ENCODE peak calls at places on chromosomes 2 and 18, in six cellular contexts. One of them, this sample, is unnamed. For H3K36me3, the result is how much of the 10 kb centered on the place peaks cover.

GRCh38 chr18:32549248-32549842 is 78.7 kb upstream of the GAREM1 start:
- DNase-seq in suprapubic skin: no peak
- DNase-seq in endodermal cell: peak
- DNase-seq in tibial artery: no peak
- DNase-seq in CD4-positive, alpha-beta memory T cell: peak
- DNase-seq in uterus: peak
- DNase-seq in this sample: peak

GRCh38 chr2:104790100-104790811 is 63.7 kb upstream of the POU3F3 start:
- DNase-seq in tibial artery: no peak
- DNase-seq in suprapubic skin: no peak
- DNase-seq in uterus: no peak
- DNase-seq in endodermal cell: peak
- DNase-seq in CD4-positive, alpha-beta memory T cell: no peak
- DNase-seq in this sample: no peak

GRCh38 chr18:8890957-8891464 is 185.7 kb downstream of the MTCL1 start:
- DNase-seq in uterus: no peak
- DNase-seq in CD4-positive, alpha-beta memory T cell: no peak
- DNase-seq in tibial artery: no peak
- DNase-seq in endodermal cell: peak
- DNase-seq in suprapubic skin: no peak
- DNase-seq in this sample: no peak

GRCh38 chr18:45777393-45777792 is 48.1 kb upstream of the SIGLEC15 start:
- DNase-seq in CD4-positive, alpha-beta memory T cell: no peak
- DNase-seq in endodermal cell: no peak
- DNase-seq in uterus: no peak
- DNase-seq in suprapubic skin: no peak
- DNase-seq in tibial artery: no peak
- DNase-seq in this sample: no peak

GRCh38 chr2:178530625-178531142 is 50.4 kb downstream of the PLEKHA3 start:
- DNase-seq in tibial artery: no peak
- DNase-seq in uterus: no peak
- DNase-seq in suprapubic skin: no peak
- DNase-seq in endodermal cell: no peak
- DNase-seq in CD4-positive, alpha-beta memory T cell: no peak
- DNase-seq in this sample: no peak

GRCh38 chr18:13500227-13500865 is 226.0 kb downstream of the FAM210A start:
- DNase-seq in tibial artery: peak
- DNase-seq in suprapubic skin: peak
- DNase-seq in uterus: no peak
- DNase-seq in CD4-positive, alpha-beta memory T cell: no peak
- DNase-seq in endodermal cell: peak
- DNase-seq in this sample: no peak

GRCh38 chr2:234964631-234965461 is 13.0 kb downstream of the SH3BP4 start:
- DNase-seq in tibial artery: peak
- DNase-seq in CD4-positive, alpha-beta memory T cell: no peak
- DNase-seq in suprapubic skin: peak
- DNase-seq in endodermal cell: peak
- DNase-seq in uterus: peak
- DNase-seq in this sample: no peak

GRCh38 chr2:85611217-85611704 is 605 bp downstream of the C2orf68 start:
- DNase-seq in endodermal cell: no peak
- DNase-seq in CD4-positive, alpha-beta memory T cell: no peak
- DNase-seq in uterus: no peak
- DNase-seq in suprapubic skin: no peak
- DNase-seq in tibial artery: no peak
- DNase-seq in this sample: no peak

GRCh38 chr2:226187601-226188000 is 612.0 kb downstream of the IRS1 start:
- DNase-seq in endodermal cell: no peak
- DNase-seq in tibial artery: no peak
- DNase-seq in uterus: no peak
- DNase-seq in CD4-positive, alpha-beta memory T cell: no peak
- DNase-seq in suprapubic skin: no peak
- DNase-seq in this sample: no peak

GRCh38 chr2:230018153-230018552 is 50.6 kb downstream of the SLC16A14 start:
- DNase-seq in endodermal cell: no peak
- DNase-seq in tibial artery: no peak
- DNase-seq in suprapubic skin: no peak
- DNase-seq in CD4-positive, alpha-beta memory T cell: no peak
- DNase-seq in uterus: no peak
- DNase-seq in this sample: no peak

GRCh38 chr18:62258606-62259005 is 66.5 kb upstream of the TNFRSF11A start:
- DNase-seq in CD4-positive, alpha-beta memory T cell: no peak
- DNase-seq in suprapubic skin: no peak
- DNase-seq in endodermal cell: no peak
- DNase-seq in tibial artery: no peak
- DNase-seq in uterus: no peak
- DNase-seq in this sample: no peak

GRCh38 chr2:209629622-209630021 is 142.0 kb upstream of the UNC80 start:
- DNase-seq in uterus: no peak
- DNase-seq in tibial artery: no peak
- DNase-seq in endodermal cell: no peak
- DNase-seq in suprapubic skin: no peak
- DNase-seq in CD4-positive, alpha-beta memory T cell: no peak
- DNase-seq in this sample: no peak

GRCh38 chr2:9326975-9327374 is 96.4 kb downstream of the ITGB1BP1 start:
- DNase-seq in suprapubic skin: no peak
- DNase-seq in uterus: no peak
- DNase-seq in endodermal cell: no peak
- DNase-seq in tibial artery: no peak
- DNase-seq in CD4-positive, alpha-beta memory T cell: no peak
- DNase-seq in this sample: no peak

GRCh38 chr2:239964399-239965185 is 60.5 kb downstream of the NDUFA10 start:
- DNase-seq in uterus: no peak
- DNase-seq in endodermal cell: peak
- DNase-seq in suprapubic skin: no peak
- DNase-seq in CD4-positive, alpha-beta memory T cell: no peak
- DNase-seq in tibial artery: no peak
- DNase-seq in this sample: no peak

GRCh38 chr2:180040146-180040925 is 33.2 kb upstream of the CWC22 start:
- DNase-seq in suprapubic skin: no peak
- DNase-seq in endodermal cell: no peak
- DNase-seq in uterus: no peak
- DNase-seq in CD4-positive, alpha-beta memory T cell: no peak
- DNase-seq in tibial artery: no peak
- DNase-seq in this sample: no peak

GRCh38 chr18:21914739-21915319 is 174.2 kb downstream of the MIB1 start:
- DNase-seq in tibial artery: no peak
- DNase-seq in CD4-positive, alpha-beta memory T cell: no peak
- DNase-seq in suprapubic skin: no peak
- DNase-seq in endodermal cell: peak
- DNase-seq in uterus: no peak
- DNase-seq in this sample: no peak

GRCh38 chr2:8538951-8539621 is 142.8 kb upstream of the ID2 start:
- DNase-seq in uterus: no peak
- DNase-seq in endodermal cell: peak
- DNase-seq in CD4-positive, alpha-beta memory T cell: no peak
- DNase-seq in tibial artery: peak
- DNase-seq in suprapubic skin: peak
- DNase-seq in this sample: no peak

GRCh38 chr2:69946351-69947077 is 14.9 kb downstream of the ASPRV1 start:
- DNase-seq in uterus: no peak
- DNase-seq in tibial artery: no peak
- DNase-seq in CD4-positive, alpha-beta memory T cell: peak
- DNase-seq in endodermal cell: no peak
- DNase-seq in suprapubic skin: no peak
- DNase-seq in this sample: peak

GRCh38 chr2:161165266-161165665 is 5.0 kb downstream of the TANK start:
- DNase-seq in CD4-positive, alpha-beta memory T cell: no peak
- DNase-seq in suprapubic skin: no peak
- DNase-seq in uterus: no peak
- DNase-seq in endodermal cell: no peak
- DNase-seq in tibial artery: no peak
- DNase-seq in this sample: no peak

GRCh38 chr2:241638063-241638660 is 669 bp downstream of the ATG4B start:
- DNase-seq in suprapubic skin: no peak
- DNase-seq in CD4-positive, alpha-beta memory T cell: peak
- DNase-seq in endodermal cell: no peak
- DNase-seq in uterus: no peak
- DNase-seq in tibial artery: no peak
- DNase-seq in this sample: no peak

GRCh38 chr2:234204480-234204879 is 154.0 kb downstream of the SPP2 start:
- DNase-seq in endodermal cell: no peak
- DNase-seq in CD4-positive, alpha-beta memory T cell: no peak
- DNase-seq in tibial artery: no peak
- DNase-seq in suprapubic skin: no peak
- DNase-seq in uterus: no peak
- DNase-seq in this sample: no peak

DNA sequence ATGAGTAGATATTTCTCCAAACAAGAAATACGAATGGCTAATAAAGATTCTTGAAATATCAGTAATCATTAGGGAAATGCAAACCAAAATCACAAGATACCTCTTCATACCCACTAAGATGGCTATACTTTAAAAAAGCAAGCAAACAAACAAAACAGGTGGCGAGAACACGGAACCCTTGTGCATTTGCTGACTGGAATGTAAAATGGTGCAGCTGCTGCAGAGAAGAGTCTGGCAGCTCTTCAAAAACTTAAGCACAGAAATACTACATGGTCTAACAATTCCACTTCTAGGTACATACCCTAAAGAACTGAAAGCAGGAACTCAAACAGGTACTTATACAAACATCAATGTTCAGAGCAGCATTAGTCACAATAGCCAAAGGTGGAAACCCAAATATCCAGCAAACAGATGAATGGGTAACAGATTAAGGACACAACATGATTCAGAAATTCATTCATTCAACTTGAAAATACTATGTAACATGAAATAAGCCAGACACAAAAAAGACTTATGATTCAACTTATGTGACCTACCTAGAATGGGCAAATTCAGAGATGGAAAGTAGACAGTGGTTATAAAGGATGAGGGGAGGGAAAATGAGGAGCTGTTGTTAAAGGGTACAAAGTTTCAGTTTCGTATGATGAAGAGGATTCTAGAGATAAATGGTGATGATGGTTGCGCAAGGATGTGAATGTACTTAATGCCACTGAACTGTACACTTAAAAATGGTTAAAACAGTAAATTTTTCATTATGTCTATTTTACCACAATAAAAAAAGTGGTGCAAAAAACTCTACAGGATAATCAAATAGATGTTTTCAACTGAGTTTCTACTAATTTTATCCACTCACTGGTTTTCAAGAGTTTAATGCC is 26.9 kb upstream of the GPR75 start:
- DNase-seq in tibial artery: no peak
- DNase-seq in CD4-positive, alpha-beta memory T cell: no peak
- DNase-seq in uterus: no peak
- DNase-seq in suprapubic skin: no peak
- DNase-seq in endodermal cell: no peak
- DNase-seq in this sample: no peak
- H3K36me3 ChIP-seq in tibial artery: half or more
- H3K36me3 ChIP-seq in CD4-positive, alpha-beta memory T cell: half or more
- H3K36me3 ChIP-seq in uterus: under half
- H3K36me3 ChIP-seq in suprapubic skin: half or more
- H3K36me3 ChIP-seq in endodermal cell: half or more
- H3K36me3 ChIP-seq in this sample: half or more

GRCh38 chr2:17706845-17707244 is 46.8 kb downstream of the SMC6 start:
- DNase-seq in tibial artery: no peak
- DNase-seq in CD4-positive, alpha-beta memory T cell: no peak
- DNase-seq in endodermal cell: no peak
- DNase-seq in uterus: no peak
- DNase-seq in suprapubic skin: no peak
- DNase-seq in this sample: no peak

GRCh38 chr2:17709897-17710296 is 43.7 kb downstream of the SMC6 start:
- DNase-seq in endodermal cell: no peak
- DNase-seq in uterus: no peak
- DNase-seq in suprapubic skin: no peak
- DNase-seq in CD4-positive, alpha-beta memory T cell: no peak
- DNase-seq in tibial artery: no peak
- DNase-seq in this sample: no peak

GRCh38 chr2:17713291-17713690 is 40.3 kb downstream of the SMC6 start:
- DNase-seq in tibial artery: no peak
- DNase-seq in endodermal cell: no peak
- DNase-seq in uterus: no peak
- DNase-seq in CD4-positive, alpha-beta memory T cell: no peak
- DNase-seq in suprapubic skin: no peak
- DNase-seq in this sample: no peak

DNA sequence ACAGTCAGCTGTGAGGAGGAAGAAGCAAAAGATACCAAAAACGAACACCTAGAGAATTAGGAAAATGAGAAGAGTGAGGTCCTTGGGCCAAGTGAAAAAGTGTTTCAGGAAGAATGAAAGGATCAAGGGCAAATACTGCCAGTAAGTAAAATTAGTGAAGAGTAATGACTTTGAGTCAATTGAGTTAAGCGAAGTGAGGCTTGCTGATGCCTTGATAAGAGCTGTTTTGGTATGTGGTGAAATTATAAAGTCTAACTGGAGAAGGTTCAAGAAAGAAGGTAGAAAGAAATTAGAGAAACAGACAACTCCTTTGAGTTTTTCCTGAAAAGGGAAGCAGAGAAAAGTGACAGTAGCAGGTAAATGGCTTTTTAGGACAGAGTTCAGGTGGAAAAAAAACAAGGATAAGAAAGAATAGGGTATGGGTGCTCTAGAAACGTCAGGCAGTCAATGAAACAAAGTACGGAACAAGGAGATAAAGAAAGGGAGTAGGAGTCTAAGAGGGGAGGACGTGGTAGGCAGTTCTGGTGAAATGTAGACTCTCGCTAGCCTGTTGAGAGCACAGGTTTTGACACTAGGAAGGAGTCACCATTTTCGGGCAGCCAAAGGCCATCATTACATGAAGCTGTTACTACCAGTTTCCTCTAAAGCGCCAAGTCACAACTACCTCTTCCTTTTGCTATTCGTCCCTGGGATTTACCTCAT is 42.9 kb downstream of the SMC6 start:
- DNase-seq in tibial artery: no peak
- DNase-seq in CD4-positive, alpha-beta memory T cell: no peak
- DNase-seq in endodermal cell: no peak
- DNase-seq in suprapubic skin: no peak
- DNase-seq in uterus: no peak
- DNase-seq in this sample: no peak
- H3K36me3 ChIP-seq in tibial artery: half or more
- H3K36me3 ChIP-seq in CD4-positive, alpha-beta memory T cell: under half
- H3K36me3 ChIP-seq in endodermal cell: half or more
- H3K36me3 ChIP-seq in suprapubic skin: half or more
- H3K36me3 ChIP-seq in uterus: under half
- H3K36me3 ChIP-seq in this sample: under half

GRCh38 chr2:96291751-96292150 is 13.6 kb downstream of the SNRNP200 start:
- DNase-seq in tibial artery: no peak
- DNase-seq in CD4-positive, alpha-beta memory T cell: no peak
- DNase-seq in endodermal cell: no peak
- DNase-seq in uterus: no peak
- DNase-seq in suprapubic skin: no peak
- DNase-seq in this sample: no peak

GRCh38 chr2:96287273-96287856 is 18.0 kb downstream of the SNRNP200 start:
- DNase-seq in uterus: no peak
- DNase-seq in CD4-positive, alpha-beta memory T cell: no peak
- DNase-seq in endodermal cell: no peak
- DNase-seq in tibial artery: no peak
- DNase-seq in suprapubic skin: no peak
- DNase-seq in this sample: no peak
- H3K36me3 ChIP-seq in uterus: under half
- H3K36me3 ChIP-seq in CD4-positive, alpha-beta memory T cell: half or more
- H3K36me3 ChIP-seq in endodermal cell: half or more
- H3K36me3 ChIP-seq in tibial artery: half or more
- H3K36me3 ChIP-seq in suprapubic skin: half or more
- H3K36me3 ChIP-seq in this sample: half or more

DNA sequence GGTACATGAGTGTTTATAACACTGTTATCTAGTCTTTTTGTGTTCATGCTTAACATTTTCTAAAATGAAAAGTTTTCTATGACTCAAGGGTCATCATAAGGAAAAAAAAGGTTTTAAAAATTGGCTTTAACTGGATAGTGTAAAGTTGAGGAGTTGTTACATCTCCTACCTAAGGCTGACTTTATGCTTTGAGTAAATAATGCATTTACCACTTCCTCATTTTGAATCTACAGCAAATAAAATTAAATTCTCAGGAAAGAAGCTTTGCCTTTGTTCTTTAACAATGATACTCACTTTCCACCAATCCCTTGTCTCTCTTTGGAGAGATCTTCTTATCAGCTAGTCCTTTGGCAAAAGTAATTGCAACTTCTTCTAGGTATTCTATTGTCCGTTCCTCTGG is 29.7 kb downstream of the HADHA start:
- DNase-seq in CD4-positive, alpha-beta memory T cell: no peak
- DNase-seq in uterus: no peak
- DNase-seq in suprapubic skin: no peak
- DNase-seq in endodermal cell: no peak
- DNase-seq in tibial artery: no peak
- DNase-seq in this sample: no peak
- H3K36me3 ChIP-seq in CD4-positive, alpha-beta memory T cell: under half
- H3K36me3 ChIP-seq in uterus: under half
- H3K36me3 ChIP-seq in suprapubic skin: half or more
- H3K36me3 ChIP-seq in endodermal cell: half or more
- H3K36me3 ChIP-seq in tibial artery: half or more
- H3K36me3 ChIP-seq in this sample: half or more